ENCODE peak calls at places on chromosomes 12 and 14, in nine cellular contexts. One of them, this sample, is unnamed.

GRCh38 chr14:101225116-101225728 is 321.7 kb upstream of the RTL1 start:
- DNase-seq in upper lobe of right lung: no peak
- DNase-seq in progenitor cell of endocrine pancreas: no peak
- DNase-seq in OCI-LY7: no peak
- DNase-seq in RWPE1: no peak
- DNase-seq in A549: no peak
- DNase-seq in activated B cell treated with CpG ODN at 0.5 μM for 24 hours: no peak
- DNase-seq in ascending aorta: peak
- DNase-seq in dorsolateral prefrontal cortex: no peak
- DNase-seq in this sample: no peak

GRCh38 chr12:96061864-96062453 is 26.6 kb upstream of the LTA4H start:
- DNase-seq in upper lobe of right lung: no peak
- DNase-seq in progenitor cell of endocrine pancreas: peak
- DNase-seq in OCI-LY7: peak
- DNase-seq in RWPE1: peak
- DNase-seq in A549: peak
- DNase-seq in activated B cell treated with CpG ODN at 0.5 μM for 24 hours: peak
- DNase-seq in ascending aorta: peak
- DNase-seq in dorsolateral prefrontal cortex: peak
- DNase-seq in this sample: peak

GRCh38 chr14:93183596-93184317 is 940 bp downstream of the MOAP1 start:
- DNase-seq in upper lobe of right lung: peak
- DNase-seq in progenitor cell of endocrine pancreas: no peak
- DNase-seq in OCI-LY7: peak
- DNase-seq in RWPE1: no peak
- DNase-seq in A549: no peak
- DNase-seq in activated B cell treated with CpG ODN at 0.5 μM for 24 hours: no peak
- DNase-seq in ascending aorta: peak
- DNase-seq in dorsolateral prefrontal cortex: no peak
- DNase-seq in this sample: no peak

GRCh38 chr14:86143248-86143647 is 613.3 kb downstream of the FLRT2 start:
- DNase-seq in upper lobe of right lung: no peak
- DNase-seq in progenitor cell of endocrine pancreas: no peak
- DNase-seq in OCI-LY7: no peak
- DNase-seq in RWPE1: no peak
- DNase-seq in A549: no peak
- DNase-seq in activated B cell treated with CpG ODN at 0.5 μM for 24 hours: no peak
- DNase-seq in ascending aorta: no peak
- DNase-seq in dorsolateral prefrontal cortex: no peak
- DNase-seq in this sample: no peak

GRCh38 chr12:107670999-107671643 is 14.5 kb upstream of the PWP1 start:
- DNase-seq in upper lobe of right lung: no peak
- DNase-seq in progenitor cell of endocrine pancreas: peak
- DNase-seq in OCI-LY7: peak
- DNase-seq in RWPE1: no peak
- DNase-seq in A549: peak
- DNase-seq in activated B cell treated with CpG ODN at 0.5 μM for 24 hours: no peak
- DNase-seq in ascending aorta: no peak
- DNase-seq in dorsolateral prefrontal cortex: no peak
- DNase-seq in this sample: no peak

GRCh38 chr14:80933282-80933681 is 8.3 kb downstream of the CEP128 start:
- DNase-seq in upper lobe of right lung: no peak
- DNase-seq in progenitor cell of endocrine pancreas: no peak
- DNase-seq in OCI-LY7: no peak
- DNase-seq in RWPE1: no peak
- DNase-seq in A549: no peak
- DNase-seq in activated B cell treated with CpG ODN at 0.5 μM for 24 hours: no peak
- DNase-seq in ascending aorta: no peak
- DNase-seq in dorsolateral prefrontal cortex: no peak
- DNase-seq in this sample: no peak

GRCh38 chr12:92717202-92717601 is 14.4 kb downstream of the PLEKHG7 start:
- DNase-seq in upper lobe of right lung: no peak
- DNase-seq in progenitor cell of endocrine pancreas: no peak
- DNase-seq in OCI-LY7: peak
- DNase-seq in RWPE1: peak
- DNase-seq in A549: no peak
- DNase-seq in activated B cell treated with CpG ODN at 0.5 μM for 24 hours: no peak
- DNase-seq in ascending aorta: no peak
- DNase-seq in dorsolateral prefrontal cortex: no peak
- DNase-seq in this sample: peak

GRCh38 chr12:6039894-6040601 is 84.4 kb downstream of the VWF start:
- DNase-seq in upper lobe of right lung: no peak
- DNase-seq in progenitor cell of endocrine pancreas: peak
- DNase-seq in OCI-LY7: peak
- DNase-seq in RWPE1: peak
- DNase-seq in A549: peak
- DNase-seq in activated B cell treated with CpG ODN at 0.5 μM for 24 hours: peak
- DNase-seq in ascending aorta: peak
- DNase-seq in dorsolateral prefrontal cortex: no peak
- DNase-seq in this sample: no peak

GRCh38 chr14:94770815-94771190 is 890 bp upstream of the GSC start:
- DNase-seq in upper lobe of right lung: no peak
- DNase-seq in progenitor cell of endocrine pancreas: no peak
- DNase-seq in OCI-LY7: no peak
- DNase-seq in RWPE1: no peak
- DNase-seq in A549: no peak
- DNase-seq in activated B cell treated with CpG ODN at 0.5 μM for 24 hours: no peak
- DNase-seq in ascending aorta: no peak
- DNase-seq in dorsolateral prefrontal cortex: no peak
- DNase-seq in this sample: no peak

GRCh38 chr12:116123511-116124258 is 153.8 kb downstream of the MED13L start:
- DNase-seq in upper lobe of right lung: no peak
- DNase-seq in progenitor cell of endocrine pancreas: no peak
- DNase-seq in OCI-LY7: peak
- DNase-seq in RWPE1: peak
- DNase-seq in A549: peak
- DNase-seq in activated B cell treated with CpG ODN at 0.5 μM for 24 hours: peak
- DNase-seq in ascending aorta: no peak
- DNase-seq in dorsolateral prefrontal cortex: no peak
- DNase-seq in this sample: no peak

GRCh38 chr12:84660139-84660538 is 252.5 kb downstream of the SLC6A15 start:
- DNase-seq in upper lobe of right lung: no peak
- DNase-seq in progenitor cell of endocrine pancreas: no peak
- DNase-seq in OCI-LY7: no peak
- DNase-seq in RWPE1: no peak
- DNase-seq in A549: no peak
- DNase-seq in activated B cell treated with CpG ODN at 0.5 μM for 24 hours: no peak
- DNase-seq in ascending aorta: no peak
- DNase-seq in dorsolateral prefrontal cortex: no peak
- DNase-seq in this sample: no peak

GRCh38 chr12:121038861-121039654 is at the start of gene OASL:
- DNase-seq in upper lobe of right lung: peak
- DNase-seq in progenitor cell of endocrine pancreas: no peak
- DNase-seq in OCI-LY7: no peak
- DNase-seq in RWPE1: peak
- DNase-seq in A549: no peak
- DNase-seq in activated B cell treated with CpG ODN at 0.5 μM for 24 hours: peak
- DNase-seq in ascending aorta: peak
- DNase-seq in dorsolateral prefrontal cortex: no peak
- DNase-seq in this sample: peak

GRCh38 chr12:46356655-46357437 is 15.7 kb downstream of the SLC38A2 start:
- DNase-seq in upper lobe of right lung: no peak
- DNase-seq in progenitor cell of endocrine pancreas: no peak
- DNase-seq in OCI-LY7: no peak
- DNase-seq in RWPE1: peak
- DNase-seq in A549: no peak
- DNase-seq in activated B cell treated with CpG ODN at 0.5 μM for 24 hours: no peak
- DNase-seq in ascending aorta: no peak
- DNase-seq in dorsolateral prefrontal cortex: no peak
- DNase-seq in this sample: no peak

GRCh38 chr12:46354799-46355194 is 17.8 kb downstream of the SLC38A2 start:
- DNase-seq in upper lobe of right lung: no peak
- DNase-seq in progenitor cell of endocrine pancreas: no peak
- DNase-seq in OCI-LY7: no peak
- DNase-seq in RWPE1: no peak
- DNase-seq in A549: no peak
- DNase-seq in activated B cell treated with CpG ODN at 0.5 μM for 24 hours: no peak
- DNase-seq in ascending aorta: no peak
- DNase-seq in dorsolateral prefrontal cortex: no peak
- DNase-seq in this sample: no peak

GRCh38 chr12:46351138-46351537 is 21.4 kb downstream of the SLC38A2 start:
- DNase-seq in upper lobe of right lung: no peak
- DNase-seq in progenitor cell of endocrine pancreas: no peak
- DNase-seq in OCI-LY7: no peak
- DNase-seq in RWPE1: no peak
- DNase-seq in A549: no peak
- DNase-seq in activated B cell treated with CpG ODN at 0.5 μM for 24 hours: no peak
- DNase-seq in ascending aorta: no peak
- DNase-seq in dorsolateral prefrontal cortex: no peak
- DNase-seq in this sample: no peak

GRCh38 chr12:46351861-46352595 is 20.5 kb downstream of the SLC38A2 start:
- DNase-seq in upper lobe of right lung: no peak
- DNase-seq in progenitor cell of endocrine pancreas: no peak
- DNase-seq in OCI-LY7: no peak
- DNase-seq in RWPE1: no peak
- DNase-seq in A549: no peak
- DNase-seq in activated B cell treated with CpG ODN at 0.5 μM for 24 hours: no peak
- DNase-seq in ascending aorta: no peak
- DNase-seq in dorsolateral prefrontal cortex: no peak
- DNase-seq in this sample: no peak

DNA sequence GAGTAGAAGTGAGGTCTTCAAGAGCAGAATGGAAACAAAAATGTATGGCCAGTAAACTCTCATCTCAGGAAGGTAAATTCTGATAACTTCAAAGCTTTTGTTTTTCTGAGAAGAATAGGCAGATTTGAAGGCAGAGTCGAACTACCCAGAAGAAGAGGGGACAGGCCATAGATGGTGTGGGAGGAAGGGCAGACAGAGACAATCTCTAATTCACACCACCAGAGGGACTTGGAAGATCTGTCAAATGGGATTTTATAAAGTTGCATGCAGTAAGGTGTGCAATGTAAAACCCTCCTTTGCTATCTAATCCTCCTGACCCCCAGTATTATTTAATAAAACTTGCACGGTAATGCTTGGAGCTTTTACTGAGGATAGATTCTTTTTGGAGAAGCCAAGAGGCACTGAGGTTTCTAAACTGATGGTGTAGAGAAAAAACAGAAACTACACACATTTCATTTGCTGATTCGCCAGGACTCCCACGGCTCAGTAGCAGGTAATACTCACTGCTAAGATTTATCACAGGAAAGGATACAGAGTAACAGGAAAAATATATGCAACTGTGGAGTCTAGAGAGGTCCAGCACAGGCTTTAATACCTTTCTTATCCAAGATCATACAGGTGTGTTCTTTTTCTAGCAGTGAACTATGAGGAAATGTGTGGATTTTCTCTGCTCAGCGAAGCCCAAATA is 18.3 kb downstream of the SLC38A2 start:
- DNase-seq in upper lobe of right lung: no peak
- DNase-seq in progenitor cell of endocrine pancreas: no peak
- DNase-seq in OCI-LY7: peak
- DNase-seq in RWPE1: no peak
- DNase-seq in A549: no peak
- DNase-seq in activated B cell treated with CpG ODN at 0.5 μM for 24 hours: no peak
- DNase-seq in ascending aorta: no peak
- DNase-seq in dorsolateral prefrontal cortex: no peak
- DNase-seq in this sample: no peak
- TF ChIP-seq CTCF in upper lobe of right lung: no peak
- TF ChIP-seq CTCF in progenitor cell of endocrine pancreas: no peak
- TF ChIP-seq CTCF in OCI-LY7: peak
- TF ChIP-seq CTCF in RWPE1: no peak
- TF ChIP-seq CTCF in A549: peak
- TF ChIP-seq CTCF in activated B cell treated with CpG ODN at 0.5 μM for 24 hours: no peak
- TF ChIP-seq CTCF in ascending aorta: no peak
- TF ChIP-seq CTCF in dorsolateral prefrontal cortex: no peak
- TF ChIP-seq CTCF in this sample: no peak

GRCh38 chr14:23932639-23933038 is 20.9 kb upstream of the DHRS4 start:
- DNase-seq in upper lobe of right lung: no peak
- DNase-seq in progenitor cell of endocrine pancreas: no peak
- DNase-seq in OCI-LY7: no peak
- DNase-seq in RWPE1: no peak
- DNase-seq in A549: no peak
- DNase-seq in activated B cell treated with CpG ODN at 0.5 μM for 24 hours: no peak
- DNase-seq in ascending aorta: no peak
- DNase-seq in dorsolateral prefrontal cortex: no peak
- DNase-seq in this sample: no peak
- TF ChIP-seq CTCF in upper lobe of right lung: no peak
- TF ChIP-seq CTCF in progenitor cell of endocrine pancreas: no peak
- TF ChIP-seq CTCF in OCI-LY7: no peak
- TF ChIP-seq CTCF in RWPE1: no peak
- TF ChIP-seq CTCF in A549: no peak
- TF ChIP-seq CTCF in activated B cell treated with CpG ODN at 0.5 μM for 24 hours: no peak
- TF ChIP-seq CTCF in ascending aorta: no peak
- TF ChIP-seq CTCF in dorsolateral prefrontal cortex: no peak
- TF ChIP-seq CTCF in this sample: no peak

DNA sequence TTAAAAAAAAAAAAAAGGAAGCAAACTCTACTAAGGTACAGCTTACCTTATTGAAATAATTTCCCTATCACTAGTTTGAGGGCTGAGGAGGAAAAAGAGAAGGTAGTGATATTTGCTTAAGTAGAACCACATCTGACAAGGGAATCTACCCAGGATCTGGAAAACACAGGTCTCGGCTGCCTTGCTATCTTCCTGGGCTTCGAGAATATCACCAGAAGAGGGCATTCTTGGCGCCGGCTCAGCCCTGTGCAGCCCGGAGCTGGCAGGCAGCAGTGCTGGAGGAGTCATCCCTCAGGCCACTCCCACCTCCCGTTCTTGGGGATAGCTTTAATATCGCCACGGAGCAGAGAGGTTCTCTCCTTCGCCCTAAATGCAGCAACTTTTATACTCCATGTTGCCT is 1181.2 kb downstream of the VRK1 start:
- DNase-seq in upper lobe of right lung: peak
- DNase-seq in progenitor cell of endocrine pancreas: peak
- DNase-seq in OCI-LY7: no peak
- DNase-seq in RWPE1: peak
- DNase-seq in A549: peak
- DNase-seq in activated B cell treated with CpG ODN at 0.5 μM for 24 hours: no peak
- DNase-seq in ascending aorta: peak
- DNase-seq in dorsolateral prefrontal cortex: peak
- DNase-seq in this sample: no peak
- TF ChIP-seq CTCF in upper lobe of right lung: peak
- TF ChIP-seq CTCF in progenitor cell of endocrine pancreas: peak
- TF ChIP-seq CTCF in OCI-LY7: no peak
- TF ChIP-seq CTCF in RWPE1: peak
- TF ChIP-seq CTCF in A549: peak
- TF ChIP-seq CTCF in activated B cell treated with CpG ODN at 0.5 μM for 24 hours: no peak
- TF ChIP-seq CTCF in ascending aorta: peak
- TF ChIP-seq CTCF in dorsolateral prefrontal cortex: peak
- TF ChIP-seq CTCF in this sample: no peak

DNA sequence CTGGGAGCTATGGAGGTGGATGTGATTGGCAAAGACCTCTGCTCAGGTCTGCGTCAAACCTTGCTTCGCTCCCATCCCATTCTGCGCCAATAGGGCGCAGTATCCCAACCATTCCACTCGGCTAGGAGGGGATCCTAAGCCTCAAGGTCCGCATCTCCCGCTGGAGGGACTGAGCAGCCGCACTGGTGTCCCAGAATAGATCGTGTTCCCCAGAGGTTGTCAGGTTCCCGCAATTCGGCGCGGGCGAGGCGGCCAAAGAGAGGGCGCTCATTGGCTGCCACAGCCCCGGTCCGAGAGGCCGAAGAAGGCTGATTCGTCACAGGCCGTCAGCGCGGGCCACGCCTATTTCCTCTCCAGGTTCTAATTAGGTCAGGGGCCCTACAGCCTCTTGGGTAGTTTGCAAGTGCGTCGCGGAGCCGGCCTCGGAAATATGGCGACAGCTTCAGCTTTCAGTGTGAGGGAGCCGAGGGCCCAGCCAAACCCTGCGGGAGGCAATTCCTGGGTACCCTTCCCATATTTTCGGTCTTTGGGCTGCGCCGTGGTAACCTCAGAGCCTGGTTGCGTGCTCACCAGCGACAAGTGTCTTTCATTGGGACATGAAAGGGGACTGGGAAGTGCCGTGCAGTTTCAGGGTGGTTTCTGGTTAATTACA is 5.0 kb downstream of the OR10AD1 start:
- DNase-seq in upper lobe of right lung: peak
- DNase-seq in progenitor cell of endocrine pancreas: peak
- DNase-seq in OCI-LY7: peak
- DNase-seq in RWPE1: peak
- DNase-seq in A549: peak
- DNase-seq in activated B cell treated with CpG ODN at 0.5 μM for 24 hours: peak
- DNase-seq in ascending aorta: peak
- DNase-seq in dorsolateral prefrontal cortex: peak
- DNase-seq in this sample: peak
- TF ChIP-seq CTCF in upper lobe of right lung: no peak
- TF ChIP-seq CTCF in progenitor cell of endocrine pancreas: peak
- TF ChIP-seq CTCF in OCI-LY7: no peak
- TF ChIP-seq CTCF in RWPE1: no peak
- TF ChIP-seq CTCF in A549: no peak
- TF ChIP-seq CTCF in activated B cell treated with CpG ODN at 0.5 μM for 24 hours: no peak
- TF ChIP-seq CTCF in ascending aorta: no peak
- TF ChIP-seq CTCF in dorsolateral prefrontal cortex: no peak
- TF ChIP-seq CTCF in this sample: no peak

This sample was measured in AG09309.